ENCODE peak calls at places on chromosome 22, in nine cellular contexts. G is GM23338, W is aorta, P is thoracic aorta, I is A673, O is IMR-90, L is colonic mucosa, Q is K562, A is prostate gland. K is an unnamed sample.

GRCh38 chr22:37454857-37455686 is 27.8 kb upstream of the ELFN2 start:
- DNase-seq in G (no peak), W (no peak), P (no peak), I (peak; percentile 29), O (peak; percentile 89), L (no peak), Q (peak; percentile 39), A (no peak), K (peak; percentile 39)

GRCh38 chr22:38455530-38456271 is 702 bp upstream of the KCNJ4 start:
- DNase-seq in G (peak; percentile 76), W (no peak), P (no peak), I (peak; percentile 69), O (peak; percentile 26), L (no peak), Q (peak; percentile 81), A (no peak), K (no peak)

GRCh38 chr22:37588540-37589215 is 8.8 kb upstream of the LGALS2 start:
- DNase-seq in G (no peak), W (no peak), P (no peak), I (no peak), O (no peak), L (peak; percentile 91), Q (no peak), A (no peak), K (peak; percentile 53)

GRCh38 chr22:35483730-35484129 is 56.9 kb upstream of the RASD2 start:
- DNase-seq in G (no peak), W (no peak), P (no peak), I (no peak), O (no peak), L (no peak), Q (no peak), A (no peak), K (no peak)

GRCh38 chr22:45240137-45240809 is 421 bp downstream of the KIAA0930 start:
- DNase-seq in G (peak; percentile 53), W (no peak), P (no peak), I (peak; percentile 30), O (no peak), L (peak; percentile 41), Q (no peak), A (no peak), K (no peak)

GRCh38 chr22:30239421-30240405 is 6.8 kb downstream of the LIF start:
- DNase-seq in G (no peak), W (no peak), P (no peak), I (no peak), O (peak; percentile 76), L (no peak), Q (no peak), A (no peak), K (no peak)

GRCh38 chr22:40553014-40553579 is 83.4 kb downstream of the MRTFA start:
- DNase-seq in G (peak; percentile 44), W (no peak), P (no peak), I (no peak), O (no peak), L (no peak), Q (no peak), A (no peak), K (no peak)

GRCh38 chr22:31350410-31350863 is 4.3 kb upstream of the PATZ1 start:
- DNase-seq in G (peak; percentile 69), W (no peak), P (no peak), I (peak; percentile 38), O (no peak), L (peak; percentile 33), Q (peak; percentile 23), A (no peak), K (peak; percentile 82)

GRCh38 chr22:19175602-19176174 is 2.8 kb downstream of the SLC25A1 start:
- DNase-seq in G (no peak), W (no peak), P (no peak), I (no peak), O (no peak), L (no peak), Q (no peak), A (no peak), K (no peak)

GRCh38 chr22:20606041-20606783 is 98.8 kb downstream of the MED15 start:
- DNase-seq in G (peak; percentile 97), W (no peak), P (no peak), I (peak; percentile 70), O (peak; percentile 59), L (peak; percentile 64), Q (peak; percentile 96), A (peak; percentile 93), K (peak; percentile 87)

GRCh38 chr22:40747361-40747760 is 68.1 kb downstream of the MCHR1 start:
- DNase-seq in G (no peak), W (no peak), P (no peak), I (no peak), O (no peak), L (no peak), Q (no peak), A (no peak), K (no peak)

GRCh38 chr22:33167998-33168397 is 109.8 kb upstream of the SYN3 start:
- DNase-seq in G (no peak), W (no peak), P (no peak), I (no peak), O (no peak), L (no peak), Q (no peak), A (no peak), K (no peak)

GRCh38 chr22:30116362-30117117 is 36.3 kb downstream of the HORMAD2 start:
- DNase-seq in G (no peak), W (no peak), P (no peak), I (no peak), O (peak; percentile 78), L (no peak), Q (no peak), A (no peak), K (no peak)

GRCh38 chr22:42646569-42647525 is 2.3 kb downstream of the CYB5R3 start:
- DNase-seq in G (no peak), W (peak; percentile 69), P (no peak), I (no peak), O (no peak), L (peak; percentile 73), Q (peak; percentile 68), A (peak; percentile 88), K (peak; percentile 63)
- H3K27ac ChIP-seq in G (no peak overlapping the region), W (peak overlapping the region; percentile 34), P (peak overlapping the region; percentile 99), I (peak overlapping the region; percentile 30), O (no peak overlapping the region), L (peak overlapping the region; percentile 65), Q (peak overlapping the region; percentile 49), A (peak overlapping the region; percentile 97), K (peak overlapping the region; percentile 79)

GRCh38 chr22:46462726-46463371 is 74.6 kb downstream of the CELSR1 start:
- DNase-seq in G (no peak), W (no peak), P (no peak), I (peak; percentile 37), O (peak; percentile 70), L (no peak), Q (no peak), A (no peak), K (no peak)
- H3K27ac ChIP-seq in G (no peak overlapping the region), W (no peak overlapping the region), P (no peak overlapping the region), I (no peak overlapping the region), O (no peak overlapping the region), L (no peak overlapping the region), Q (no peak overlapping the region), A (no peak overlapping the region), K (no peak overlapping the region)

DNA sequence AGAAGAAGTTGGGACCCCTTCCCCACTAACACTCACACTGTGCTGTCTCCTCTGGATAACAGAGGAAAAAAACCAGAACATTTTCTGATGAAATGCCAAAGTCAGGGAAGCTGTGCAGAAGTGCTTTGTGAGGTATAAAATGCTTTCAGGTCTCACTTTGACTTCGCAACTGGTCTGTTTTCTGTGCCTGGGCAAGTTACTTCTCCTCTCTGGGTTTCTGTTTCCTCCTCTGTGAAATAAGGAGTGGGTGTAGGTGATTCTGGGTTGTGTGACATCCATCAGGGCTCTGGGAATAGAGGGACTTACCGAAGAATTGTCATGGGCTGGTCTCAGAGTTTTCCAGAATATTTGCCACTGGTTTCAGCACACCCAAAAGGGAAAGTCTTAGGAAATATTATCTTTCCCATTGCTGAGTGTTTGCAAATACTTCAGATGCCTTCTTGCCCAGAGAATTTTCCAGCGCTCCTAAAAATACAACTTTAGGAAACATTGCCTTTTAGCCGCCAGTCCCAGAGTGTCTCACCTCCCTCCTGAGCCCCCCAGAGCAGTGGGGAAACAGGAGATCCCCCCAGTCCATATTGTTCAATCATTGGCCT is 118.5 kb downstream of the KIAA1671 start:
- DNase-seq in G (no peak), W (no peak), P (no peak), I (no peak), O (no peak), L (no peak), Q (no peak), A (no peak), K (no peak)
- H3K27ac ChIP-seq in G (no peak overlapping the region), W (peak overlapping the region; percentile 38), P (peak overlapping the region; percentile 95), I (no peak overlapping the region), O (no peak overlapping the region), L (no peak overlapping the region), Q (no peak overlapping the region), A (peak overlapping the region; percentile 53), K (no peak overlapping the region)

GRCh38 chr22:24806663-24807001 is 621 bp downstream of the SGSM1 start:
- DNase-seq in G (peak; percentile 46), W (no peak), P (no peak), I (no peak), O (no peak), L (no peak), Q (no peak), A (no peak), K (no peak)

GRCh38 chr22:24803064-24803542 is 2.9 kb upstream of the SGSM1 start:
- DNase-seq in G (peak; percentile 95), W (peak; percentile 58), P (no peak), I (peak; percentile 51), O (peak; percentile 12), L (peak; percentile 83), Q (peak; percentile 67), A (no peak), K (peak; percentile 51)

GRCh38 chr22:24809331-24809730 is 3.3 kb downstream of the SGSM1 start:
- DNase-seq in G (no peak), W (peak; percentile 71), P (no peak), I (no peak), O (no peak), L (no peak), Q (no peak), A (no peak), K (peak; percentile 53)

GRCh38 chr22:24807284-24807950 is 1.4 kb downstream of the SGSM1 start:
- DNase-seq in G (peak; percentile 22), W (peak; percentile 73), P (peak; percentile 57), I (no peak), O (no peak), L (no peak), Q (no peak), A (peak; percentile 45), K (no peak)

GRCh38 chr22:24805790-24806662 is at the start of gene SGSM1:
- DNase-seq in G (peak; percentile 93), W (peak; percentile 89), P (peak; percentile 25), I (peak; percentile 77), O (peak; percentile 27), L (peak; percentile 80), Q (peak; percentile 92), A (peak; percentile 75), K (peak; percentile 89)
- H3K27ac ChIP-seq in G (no peak within 1 kb of the TSS), W (peak within 1 kb of the TSS; percentile 15), P (peak within 1 kb of the TSS; percentile 94), I (no peak within 1 kb of the TSS), O (no peak within 1 kb of the TSS), L (peak within 1 kb of the TSS; percentile 32), Q (no peak within 1 kb of the TSS), A (peak within 1 kb of the TSS; percentile 77), K (no peak within 1 kb of the TSS)